ENCODE peak calls at places on chromosome 4, in seven cellular contexts. K is activated T-helper 1 cell treated with anti-CD3 and anti-CD28 coated beads, Interleukin-2, amount 50 U/mL, for 16 hours; P is nucleus accumbens; E is fibroblast of villous mesenchyme; I is stimulated activated CD4-positive, alpha-beta T cell treated with anti-CD3 and anti-CD28 coated beads, TNF-alpha, amount 100 ng/mL, for 4 hours; F is GM23338; H is posterior cingulate gyrus. D is an unnamed sample.

GRCh38 chr4:132071815-132072214 is 1077.3 kb upstream of the PCDH10 start:
- DNase-seq in K (no peak), H (no peak), I (no peak), P (no peak), E (no peak), F (no peak), D (peak)

GRCh38 chr4:159983080-159983479 is 880.2 kb downstream of the RAPGEF2 start:
- DNase-seq in I (no peak), F (no peak), K (no peak), H (no peak), P (no peak), E (no peak), D (no peak)

GRCh38 chr4:156971623-156972369 is at the start of gene PDGFC:
- DNase-seq in E (peak), H (peak), F (peak), I (no peak), K (no peak), P (peak), D (peak)

GRCh38 chr4:90069151-90069550 is 58.0 kb upstream of the CCSER1 start:
- DNase-seq in I (no peak), F (no peak), E (no peak), P (no peak), H (no peak), K (no peak), D (no peak)

GRCh38 chr4:1065732-1066131 is 47.6 kb downstream of the RNF212 start:
- DNase-seq in I (no peak), F (no peak), P (no peak), K (no peak), E (peak), H (no peak), D (no peak)

GRCh38 chr4:42326040-42326439 is 71.2 kb upstream of the SHISA3 start:
- DNase-seq in E (no peak), K (no peak), I (no peak), P (no peak), F (no peak), H (no peak), D (no peak)

GRCh38 chr4:177441061-177441802 is 1.0 kb downstream of the AGA start:
- DNase-seq in K (no peak), E (peak), F (peak), I (no peak), P (peak), H (no peak), D (peak)

GRCh38 chr4:7195138-7195510 is 2.8 kb downstream of the SORCS2 start:
- DNase-seq in I (no peak), P (no peak), H (no peak), F (no peak), K (no peak), E (no peak), D (no peak)

GRCh38 chr4:21775703-21776102 is 172.9 kb downstream of the KCNIP4 start:
- DNase-seq in K (no peak), E (no peak), I (no peak), P (no peak), F (no peak), H (no peak), D (no peak)

GRCh38 chr4:100841911-100842310 is 324.1 kb upstream of the EMCN start:
- DNase-seq in F (no peak), I (no peak), K (no peak), H (no peak), P (no peak), E (peak), D (peak)

GRCh38 chr4:23374280-23374679 is 515.6 kb downstream of the PPARGC1A start:
- DNase-seq in P (no peak), E (no peak), I (no peak), K (no peak), H (no peak), F (no peak), D (no peak)

GRCh38 chr4:40719008-40719623 is 30.6 kb upstream of the NSUN7 start:
- DNase-seq in F (peak), E (peak), H (no peak), K (no peak), P (no peak), I (no peak), D (peak)

GRCh38 chr4:98143001-98143899 is at the start of gene STPG2:
- DNase-seq in P (peak), I (peak), K (peak), E (peak), H (peak), F (peak), D (peak)

D was measured in mesenchymal stem cell.